ENCODE peak calls at places on chromosomes 16 and 17, in six cellular contexts. J is adipocyte, E is NCI-H2029, K is nucleus accumbens, H is M059J, D is H54. F is an unnamed sample.

GRCh38 chr17:81471804-81472456 is 40.7 kb downstream of the ACTG1 start:
- DNase-seq in J (peak; percentile 31), E (peak; percentile 64), K (peak; percentile 72), H (peak; percentile 95), D (peak; percentile 65), F (no peak)

GRCh38 chr17:43871947-43872690 is 25.1 kb downstream of the CD300LG start:
- DNase-seq in J (no peak), E (no peak), K (no peak), H (peak; percentile 20), D (no peak), F (peak; percentile 33)

GRCh38 chr17:76524598-76525512 is 12.7 kb downstream of the CYGB start:
- DNase-seq in J (no peak), E (no peak), K (no peak), H (peak; percentile 27), D (no peak), F (no peak)

GRCh38 chr17:35299108-35299507 is 56.2 kb downstream of the SLFN5 start:
- DNase-seq in J (peak; percentile 75), E (peak; percentile 12), K (no peak), H (peak; percentile 10), D (no peak), F (no peak)

GRCh38 chr17:38667099-38667786 is 7.5 kb downstream of the EPOP start:
- DNase-seq in J (peak; percentile 89), E (peak; percentile 39), K (peak; percentile 46), H (peak; percentile 61), D (peak; percentile 84), F (peak; percentile 81)

GRCh38 chr17:73394523-73395450 is 83.0 kb upstream of the CDC42EP4 start:
- DNase-seq in J (no peak), E (peak; percentile 62), K (no peak), H (no peak), D (no peak), F (no peak)

GRCh38 chr17:66892286-66892685 is 57.4 kb downstream of the CACNG5 start:
- DNase-seq in J (no peak), E (no peak), K (no peak), H (no peak), D (no peak), F (no peak)

GRCh38 chr17:915416-916201 is 64.0 kb downstream of the NXN start:
- DNase-seq in J (no peak), E (peak; percentile 9), K (no peak), H (peak; percentile 74), D (no peak), F (no peak)

GRCh38 chr16:75218256-75219076 is at the start of gene CTRB1:
- DNase-seq in J (no peak), E (no peak), K (peak; percentile 66), H (no peak), D (no peak), F (no peak)

GRCh38 chr16:47150067-47150466 is 6.3 kb upstream of the NETO2 start:
- DNase-seq in J (no peak), E (no peak), K (no peak), H (no peak), D (no peak), F (no peak)

GRCh38 chr17:34366051-34366450 is 3.0 kb upstream of the CCL1 start:
- DNase-seq in J (no peak), E (no peak), K (no peak), H (no peak), D (no peak), F (no peak)

GRCh38 chr17:77840576-77841160 is 117.8 kb upstream of the TNRC6C start:
- DNase-seq in J (no peak), E (no peak), K (no peak), H (no peak), D (no peak), F (no peak)

GRCh38 chr16:86026136-86026905 is 127.4 kb downstream of the IRF8 start:
- DNase-seq in J (no peak), E (no peak), K (no peak), H (peak; percentile 19), D (no peak), F (no peak)

GRCh38 chr17:78174870-78175642 is 6.7 kb downstream of the SYNGR2 start:
- DNase-seq in J (no peak), E (peak; percentile 86), K (no peak), H (no peak), D (no peak), F (peak; percentile 75)

GRCh38 chr17:601462-602303 is 113.0 kb downstream of the VPS53 start:
- DNase-seq in J (no peak), E (no peak), K (no peak), H (no peak), D (no peak), F (no peak)

GRCh38 chr17:79944251-79944812 is 91.3 kb downstream of the TBC1D16 start:
- DNase-seq in J (no peak), E (no peak), K (no peak), H (no peak), D (no peak), F (no peak)

GRCh38 chr17:32912218-32912897 is 15.6 kb upstream of the TMEM98 start:
- DNase-seq in J (peak; percentile 64), E (peak; percentile 93), K (peak; percentile 31), H (no peak), D (no peak), F (peak; percentile 49)

GRCh38 chr16:569445-570254 is at the start of gene PIGQ:
- DNase-seq in J (peak; percentile 80), E (no peak), K (peak; percentile 52), H (peak; percentile 47), D (peak; percentile 91), F (no peak)

GRCh38 chr17:69058165-69058564 is 2.6 kb downstream of the ABCA9 start:
- DNase-seq in J (no peak), E (no peak), K (no peak), H (no peak), D (no peak), F (no peak)

GRCh38 chr17:14580494-14580893 is 279.6 kb downstream of the HS3ST3B1 start:
- DNase-seq in J (no peak), E (no peak), K (no peak), H (peak; percentile 18), D (no peak), F (no peak)

GRCh38 chr17:63126607-63127006 is 160.6 kb downstream of the TANC2 start:
- DNase-seq in J (no peak), E (no peak), K (no peak), H (peak; percentile 45), D (no peak), F (no peak)

GRCh38 chr17:47315451-47316266 is 8.1 kb upstream of the EFCAB13 start:
- DNase-seq in J (peak; percentile 92), E (peak; percentile 34), K (peak; percentile 21), H (peak; percentile 70), D (peak; percentile 63), F (peak; percentile 67)

GRCh38 chr16:85785927-85786326 is 13.4 kb downstream of the EMC8 start:
- DNase-seq in J (no peak), E (no peak), K (no peak), H (no peak), D (no peak), F (no peak)

GRCh38 chr17:40541873-40542561 is 23.3 kb downstream of the CCR7 start:
- DNase-seq in J (no peak), E (no peak), K (no peak), H (no peak), D (no peak), F (no peak)

GRCh38 chr16:48201515-48202201 is 42.4 kb upstream of the LONP2 start:
- DNase-seq in J (no peak), E (no peak), K (no peak), H (no peak), D (no peak), F (no peak)

GRCh38 chr17:81419333-81419885 is 24.2 kb downstream of the BAHCC1 start:
- DNase-seq in J (peak; percentile 83), E (peak; percentile 70), K (peak; percentile 82), H (peak; percentile 56), D (peak; percentile 96), F (peak; percentile 87)

GRCh38 chr17:388087-388486 is 35.5 kb upstream of the RPH3AL start:
- DNase-seq in J (no peak), E (no peak), K (no peak), H (no peak), D (no peak), F (no peak)

GRCh38 chr16:21953541-21953902 is 361 bp downstream of the UQCRC2 start:
- DNase-seq in J (no peak), E (no peak), K (no peak), H (no peak), D (no peak), F (no peak)

GRCh38 chr17:27858621-27859305 is 34.4 kb downstream of the LYRM9 start:
- DNase-seq in J (no peak), E (no peak), K (no peak), H (no peak), D (no peak), F (no peak)

GRCh38 chr16:69917739-69918138 is 33.4 kb upstream of the CLEC18A start:
- DNase-seq in J (peak; percentile 89), E (no peak), K (no peak), H (peak; percentile 95), D (peak; percentile 80), F (no peak)

GRCh38 chr16:2009302-2009711 is 314 bp downstream of the ZNF598 start:
- DNase-seq in J (peak; percentile 46), E (no peak), K (no peak), H (no peak), D (no peak), F (no peak)

GRCh38 chr16:25093208-25094061 is 18.1 kb upstream of the LCMT1 start:
- DNase-seq in J (no peak), E (no peak), K (no peak), H (no peak), D (no peak), F (no peak)

GRCh38 chr17:37737971-37738370 is 6.9 kb downstream of the HNF1B start:
- DNase-seq in J (peak; percentile 76), E (no peak), K (no peak), H (peak; percentile 33), D (peak; percentile 26), F (no peak)

GRCh38 chr16:23059433-23059832 is 89.8 kb downstream of the USP31 start:
- DNase-seq in J (no peak), E (no peak), K (no peak), H (no peak), D (no peak), F (no peak)

GRCh38 chr16:57279780-57280638 is 4.5 kb downstream of the PLLP start:
- DNase-seq in J (no peak), E (no peak), K (no peak), H (no peak), D (no peak), F (no peak)

GRCh38 chr17:33854596-33854995 is 400.5 kb upstream of the CCL2 start:
- DNase-seq in J (no peak), E (no peak), K (no peak), H (peak; percentile 46), D (no peak), F (peak; percentile 58)

F was measured in NCI-H774.